ENCODE peak calls at places on chromosomes 3 and 15, in eight cellular contexts. O is activated T-cell treated with anti-CD3 and anti-CD28 coated beads for 48 hours; R is astrocyte; W is stimulated activated CD8-positive, alpha-beta memory T cell treated with anti-CD3 and anti-CD28 coated beads, Interleukin-15, amount 100 ng/mL, for 1 hour; C is brain pericyte; Q is A172; P is GM06990; X is stimulated activated CD4-positive, alpha-beta T cell treated with anti-CD3 and anti-CD28 coated beads, Interleukin-4, amount 100 ng/mL, for 24 hours. D is an unnamed sample.

GRCh38 chr3:117962750-117963149 is 1071.9 kb downstream of the IGSF11 start:
- DNase-seq in Q (no peak), X (no peak), C (no peak), R (peak; percentile 80), P (no peak), W (no peak), O (no peak), D (no peak)

GRCh38 chr3:15007681-15008141 is 57.4 kb downstream of the MRPS25 start:
- DNase-seq in R (peak; percentile 91), P (no peak), C (no peak), O (no peak), X (no peak), W (no peak), Q (peak; percentile 30), D (no peak)

GRCh38 chr15:82058517-82059204 is 12.8 kb upstream of the MEX3B start:
- DNase-seq in P (no peak), X (no peak), R (no peak), C (no peak), Q (no peak), W (no peak), O (no peak), D (no peak)

GRCh38 chr3:115615001-115615447 is 8.3 kb upstream of the GAP43 start:
- DNase-seq in Q (peak; percentile 75), P (no peak), O (no peak), X (no peak), C (no peak), W (no peak), R (peak; percentile 75), D (no peak)

GRCh38 chr3:4474683-4475490 is 7.8 kb upstream of the SUMF1 start:
- DNase-seq in X (peak; percentile 14), Q (peak; percentile 83), W (no peak), P (peak; percentile 34), C (peak; percentile 43), R (peak; percentile 74), O (peak; percentile 34), D (no peak)

GRCh38 chr15:65904301-65904700 is 35.0 kb downstream of the RAB11A start:
- DNase-seq in C (no peak), W (no peak), Q (no peak), P (no peak), R (no peak), O (no peak), X (no peak), D (no peak)

GRCh38 chr15:25543156-25543555 is 104.3 kb upstream of the UBE3A start:
- DNase-seq in W (no peak), R (peak; percentile 51), C (no peak), X (no peak), Q (no peak), O (no peak), P (no peak), D (no peak)

GRCh38 chr15:31360843-31361763 is 34.5 kb downstream of the KLF13 start:
- DNase-seq in C (no peak), O (no peak), X (peak; percentile 58), Q (no peak), W (peak; percentile 49), P (peak; percentile 82), R (no peak), D (peak; percentile 56)

GRCh38 chr15:100298257-100298656 is 43.5 kb downstream of the ADAMTS17 start:
- DNase-seq in W (no peak), C (no peak), Q (no peak), X (no peak), P (no peak), R (no peak), O (no peak), D (no peak)

GRCh38 chr3:156396851-156397250 is 158.1 kb downstream of the SSR3 start:
- DNase-seq in W (no peak), O (no peak), Q (no peak), C (no peak), X (no peak), R (peak; percentile 12), P (no peak), D (no peak)

GRCh38 chr3:78969483-78969882 is 798.3 kb downstream of the ROBO1 start:
- DNase-seq in C (no peak), O (no peak), X (no peak), P (no peak), R (peak; percentile 80), Q (no peak), W (no peak), D (no peak)

GRCh38 chr3:29281265-29282228 is 676 bp downstream of the RBMS3 start:
- DNase-seq in O (no peak), C (no peak), X (no peak), Q (peak; percentile 57), W (no peak), P (peak; percentile 31), R (peak; percentile 55), D (no peak)

GRCh38 chr3:65436580-65436979 is 602.1 kb downstream of the MAGI1 start:
- DNase-seq in O (no peak), X (no peak), W (no peak), C (no peak), P (no peak), R (no peak), Q (peak; percentile 8), D (no peak)

GRCh38 chr3:71859128-71859519 is 74.2 kb upstream of the PROK2 start:
- DNase-seq in O (no peak), W (no peak), X (peak; percentile 14), C (no peak), R (no peak), P (no peak), Q (peak; percentile 55), D (peak; percentile 18)

GRCh38 chr15:63172376-63173115 is 15.3 kb upstream of the RPS27L start:
- DNase-seq in R (no peak), Q (no peak), W (no peak), X (no peak), O (no peak), P (no peak), C (no peak), D (no peak)

GRCh38 chr15:82533801-82534200 is 6.5 kb downstream of the RPS17 start:
- DNase-seq in X (no peak), Q (no peak), O (no peak), W (no peak), P (no peak), R (no peak), C (no peak), D (no peak)

GRCh38 chr3:18442743-18443669 is 17.9 kb upstream of the SATB1 start:
- DNase-seq in X (peak; percentile 47), P (no peak), C (no peak), Q (no peak), R (no peak), O (no peak), W (no peak), D (no peak)

GRCh38 chr3:57927916-57928315 is 80.3 kb upstream of the FLNB start:
- DNase-seq in X (no peak), O (no peak), C (no peak), Q (no peak), W (no peak), P (no peak), R (no peak), D (no peak)

GRCh38 chr15:25065286-25065685 is 110.5 kb downstream of the SNRPN start:
- DNase-seq in P (no peak), C (no peak), Q (no peak), R (no peak), X (no peak), W (no peak), O (no peak), D (no peak)

GRCh38 chr15:94844533-94845390 is 613.4 kb downstream of the MCTP2 start:
- DNase-seq in X (no peak), C (no peak), W (no peak), R (peak; percentile 45), Q (no peak), P (no peak), O (peak; percentile 1), D (no peak)

GRCh38 chr3:45976191-45977091 is 19.2 kb downstream of the FYCO1 start:
- DNase-seq in W (no peak), X (peak; percentile 27), Q (no peak), R (no peak), C (no peak), O (no peak), P (no peak), D (no peak)

GRCh38 chr3:24583004-24583403 is 88.4 kb upstream of the THRB start:
- DNase-seq in O (no peak), X (no peak), Q (no peak), R (no peak), C (no peak), P (no peak), W (no peak), D (no peak)

GRCh38 chr3:41881233-41881821 is 80.6 kb downstream of the ULK4 start:
- DNase-seq in R (peak; percentile 3), O (no peak), X (peak; percentile 10), P (no peak), C (no peak), W (no peak), Q (peak; percentile 9), D (no peak)

GRCh38 chr3:46812237-46812791 is 50.9 kb downstream of the MYL3 start:
- DNase-seq in W (peak; percentile 44), P (peak; percentile 47), C (no peak), O (peak; percentile 70), X (peak; percentile 72), R (peak; percentile 30), Q (no peak), D (no peak)

D was measured in central memory CD8-positive, alpha-beta T cell.